ENCODE peak calls at places on chromosomes 13 and 19, in six cellular contexts. A is colonic mucosa, S is Peyer's patch, M is breast epithelium, H is neuronal stem cell, Q is tibial artery. X is an unnamed sample.

GRCh38 chr13:107271226-107271625 is 703.3 kb upstream of the ARGLU1 start:
- DNase-seq in H (no peak), A (no peak), M (no peak), Q (no peak), S (no peak), X (peak; percentile 33)

GRCh38 chr19:28537896-28538295 is 675.1 kb downstream of the UQCRFS1 start:
- DNase-seq in Q (no peak), S (no peak), A (no peak), H (no peak), M (no peak), X (no peak)

GRCh38 chr19:10501971-10502523 is 1.1 kb downstream of the KEAP1 start:
- DNase-seq in M (peak; percentile 98), A (peak; percentile 86), Q (peak; percentile 72), S (peak; percentile 86), H (no peak), X (no peak)

GRCh38 chr19:18422530-18423191 is 3.5 kb downstream of the SSBP4 start:
- DNase-seq in H (no peak), Q (no peak), S (peak; percentile 80), M (no peak), A (no peak), X (no peak)

GRCh38 chr13:34369925-34370324 is 552.0 kb downstream of the RFC3 start:
- DNase-seq in M (no peak), H (no peak), Q (no peak), A (no peak), S (no peak), X (no peak)

GRCh38 chr19:55362174-55362989 is 678 bp downstream of the GARIN5B start:
- DNase-seq in S (no peak), M (no peak), A (no peak), H (no peak), Q (no peak), X (no peak)

GRCh38 chr19:55493052-55493649 is 4.9 kb downstream of the SSC5D start:
- DNase-seq in M (no peak), H (no peak), A (no peak), Q (no peak), S (no peak), X (no peak)

GRCh38 chr19:58364127-58364526 is 1.6 kb upstream of the ZNF497 start:
- DNase-seq in Q (no peak), S (no peak), M (no peak), A (no peak), H (no peak), X (no peak)

GRCh38 chr13:99987180-99988047 is 5.8 kb downstream of the ZIC2 start:
- DNase-seq in S (no peak), H (no peak), Q (no peak), M (no peak), A (no peak), X (no peak)

GRCh38 chr19:14082675-14082960 is 3.0 kb downstream of the C19orf67 start:
- DNase-seq in S (no peak), M (no peak), Q (no peak), A (no peak), H (no peak), X (no peak)

GRCh38 chr13:74847966-74848365 is 634.0 kb downstream of the TBC1D4 start:
- DNase-seq in A (no peak), H (no peak), S (no peak), M (no peak), Q (no peak), X (no peak)

GRCh38 chr19:10876459-10877240 is 5.3 kb downstream of the CARM1 start:
- DNase-seq in Q (peak; percentile 41), S (peak; percentile 57), M (no peak), H (no peak), A (no peak), X (no peak)

GRCh38 chr19:7888145-7888825 is at the start of gene LRRC8E:
- DNase-seq in S (peak; percentile 79), Q (no peak), H (peak; percentile 63), A (peak; percentile 77), M (peak; percentile 74), X (no peak)

GRCh38 chr13:44410328-44410859 is 36.8 kb downstream of the SERP2 start:
- DNase-seq in S (no peak), M (no peak), H (no peak), A (no peak), Q (no peak), X (no peak)

GRCh38 chr13:75533866-75534265 is 3.8 kb downstream of the COMMD6 start:
- DNase-seq in Q (no peak), A (no peak), H (no peak), S (no peak), M (no peak), X (no peak)

GRCh38 chr13:86426437-86426836 is 627.2 kb upstream of the SLITRK6 start:
- DNase-seq in Q (no peak), A (no peak), S (no peak), M (no peak), H (no peak), X (no peak)

GRCh38 chr19:38032951-38033350 is 125.9 kb downstream of the SIPA1L3 start:
- DNase-seq in Q (no peak), A (no peak), H (no peak), S (no peak), M (no peak), X (no peak)

DNA sequence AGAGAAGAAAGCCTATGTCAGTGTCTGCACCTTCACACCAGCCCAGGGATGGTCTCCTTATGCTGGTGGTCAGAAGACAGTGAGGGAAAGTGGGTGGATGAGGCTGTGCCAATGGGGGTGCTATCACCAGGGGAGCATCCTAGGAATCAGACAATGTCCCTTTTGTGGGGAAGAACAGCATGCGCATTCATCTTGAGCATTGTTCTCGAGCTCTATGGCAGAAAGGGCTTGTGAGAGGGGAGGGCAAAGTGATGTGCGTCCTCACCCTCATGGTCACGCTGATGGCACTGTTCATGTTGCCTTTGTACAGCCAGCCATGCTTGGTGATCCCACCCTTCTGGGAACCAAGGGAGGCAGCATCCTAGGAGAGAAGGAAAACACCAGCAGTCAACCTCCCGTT is 56.1 kb downstream of the DOCK9 start:
- DNase-seq in M (no peak), Q (no peak), H (no peak), A (no peak), S (no peak), X (no peak)
- H3K27ac ChIP-seq in M (no peak overlapping the region), Q (no peak overlapping the region), H (no peak overlapping the region), A (no peak overlapping the region), S (no peak overlapping the region), X (no peak overlapping the region)

GRCh38 chr13:112231451-112232083 is 144.6 kb upstream of the SPACA7 start:
- DNase-seq in S (peak; percentile 22), H (no peak), M (no peak), A (no peak), Q (no peak), X (no peak)
- H3K27me3 ChIP-seq in S (no peaks in the 10 kb centered on the region), H (no peaks in the 10 kb centered on the region), M (no peaks in the 10 kb centered on the region), A (no peaks in the 10 kb centered on the region), Q (no peaks in the 10 kb centered on the region), X (no peaks in the 10 kb centered on the region)

DNA sequence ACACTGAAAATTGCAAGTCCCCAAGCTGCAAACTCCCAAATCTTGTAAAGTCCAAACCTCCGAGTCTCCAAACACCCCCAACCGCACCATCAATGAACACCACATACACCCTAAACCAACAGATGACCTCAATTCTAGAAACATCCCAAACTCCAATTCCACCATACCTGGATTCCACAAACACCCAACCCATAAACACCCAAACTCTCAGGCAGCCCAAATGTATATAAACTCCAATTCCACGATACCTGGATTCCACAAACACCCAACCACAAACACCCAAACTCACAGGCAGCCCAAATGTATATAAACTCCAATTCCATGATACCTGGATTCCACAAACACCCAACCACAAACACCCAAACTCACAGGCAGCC is 470 bp downstream of the C3 start:
- DNase-seq in H (no peak), M (no peak), A (no peak), S (no peak), Q (no peak), X (no peak)
- H3K27ac ChIP-seq in H (no peak overlapping the region), M (no peak overlapping the region), A (no peak overlapping the region), S (peak overlapping the region; percentile 64), Q (no peak overlapping the region), X (no peak overlapping the region)

DNA sequence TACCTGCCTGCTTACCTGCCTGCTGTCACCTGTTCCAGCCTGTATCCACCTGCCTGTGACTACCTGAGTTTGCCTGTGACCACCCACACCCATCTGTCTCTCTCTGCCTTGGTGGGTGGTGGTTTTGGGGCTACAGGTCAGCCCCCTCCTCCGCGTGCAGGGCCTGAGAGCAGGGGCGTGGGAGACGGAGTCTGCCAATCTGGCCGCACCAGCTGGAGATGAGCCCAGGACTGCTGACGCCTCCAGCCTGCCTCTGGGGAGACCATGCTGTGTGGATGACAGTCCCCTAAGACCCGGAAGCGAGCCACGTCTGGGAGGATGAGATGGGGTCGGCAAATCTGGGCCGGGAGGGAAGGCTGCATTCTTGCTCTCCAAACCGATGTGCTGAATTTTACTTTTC is 15.9 kb upstream of the KCTD15 start:
- DNase-seq in S (no peak), H (no peak), A (no peak), Q (no peak), M (no peak), X (no peak)
- H3K27me3 ChIP-seq in S (peaks cover 6% of the 10 kb centered on the region), H (peaks cover 2% of the 10 kb centered on the region), A (no peaks in the 10 kb centered on the region), Q (no peaks in the 10 kb centered on the region), M (no peaks in the 10 kb centered on the region), X (no peaks in the 10 kb centered on the region)

DNA sequence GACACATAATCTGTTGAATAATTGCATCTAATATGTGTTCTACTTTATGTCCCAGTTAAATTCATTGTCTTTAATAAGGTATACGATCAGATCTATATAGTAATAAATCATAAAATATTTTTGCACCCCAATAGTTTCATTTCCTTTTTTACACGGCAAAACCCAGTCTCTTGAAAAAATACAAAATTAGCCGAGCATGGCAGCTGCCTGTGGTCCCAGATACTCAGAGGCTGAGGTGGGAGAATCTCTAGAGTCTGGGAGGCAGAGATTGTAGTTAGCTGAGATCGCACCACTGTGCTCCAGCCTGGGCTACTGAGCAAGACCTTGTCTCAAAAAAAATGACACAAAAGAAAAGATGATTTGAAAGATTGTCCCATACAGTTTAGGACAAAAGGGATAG is 52.3 kb upstream of the PARP4 start:
- DNase-seq in H (no peak), A (no peak), S (no peak), M (no peak), Q (no peak), X (no peak)
- H3K27ac ChIP-seq in H (no peak overlapping the region), A (no peak overlapping the region), S (no peak overlapping the region), M (no peak overlapping the region), Q (no peak overlapping the region), X (no peak overlapping the region)

DNA sequence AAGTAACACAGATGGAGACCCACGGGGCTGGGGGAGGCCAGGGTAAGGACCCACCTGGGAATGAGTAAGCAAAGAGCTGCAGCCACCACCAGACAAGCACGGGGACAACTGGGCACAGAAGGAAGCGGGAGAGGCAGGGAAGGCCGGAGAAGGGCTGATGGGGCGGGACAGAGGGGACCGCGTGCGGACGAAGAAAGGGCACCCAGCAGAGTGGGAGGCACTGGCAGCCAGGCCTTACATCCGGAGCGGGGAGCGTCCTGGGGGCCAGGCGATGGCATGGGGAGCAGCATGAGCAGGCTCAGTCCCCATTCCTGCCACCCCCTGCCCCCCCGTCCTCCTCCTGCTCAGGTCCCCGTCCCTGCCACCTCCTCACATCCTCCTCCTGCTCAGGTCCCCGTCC is 3.0 kb downstream of the PROZ start:
- DNase-seq in M (no peak), H (no peak), A (no peak), S (no peak), Q (no peak), X (no peak)
- H3K27me3 ChIP-seq in M (no peaks in the 10 kb centered on the region), H (no peaks in the 10 kb centered on the region), A (no peaks in the 10 kb centered on the region), S (peaks cover 4% of the 10 kb centered on the region), Q (no peaks in the 10 kb centered on the region), X (no peaks in the 10 kb centered on the region)

X was measured in iPS DF 6.9.